ENCODE peak calls at places on chromosomes 13 and 19, in four cellular contexts. One of them, this sample, is unnamed.

GRCh38 chr13:22945321-22946226 is 235.2 kb upstream of the SGCG start:
- DNase-seq in K562: no peak
- DNase-seq in GM12878: no peak
- DNase-seq in GM12891: no peak
- DNase-seq in this sample: no peak

GRCh38 chr13:74443623-74444022 is 309.4 kb upstream of the KLF12 start:
- DNase-seq in K562: no peak
- DNase-seq in GM12878: no peak
- DNase-seq in GM12891: no peak
- DNase-seq in this sample: no peak

GRCh38 chr19:47891622-47891922 is 5.5 kb upstream of the SULT2A1 start:
- DNase-seq in K562: no peak
- DNase-seq in GM12878: no peak
- DNase-seq in GM12891: no peak
- DNase-seq in this sample: no peak

GRCh38 chr19:9916719-9917118 is 19.6 kb downstream of the OLFM2 start:
- DNase-seq in K562: no peak
- DNase-seq in GM12878: no peak
- DNase-seq in GM12891: no peak
- DNase-seq in this sample: no peak

GRCh38 chr13:44818428-44818827 is 170.8 kb downstream of the NUFIP1 start:
- DNase-seq in K562: peak; percentile 13
- DNase-seq in GM12878: no peak
- DNase-seq in GM12891: no peak
- DNase-seq in this sample: no peak

GRCh38 chr19:35755550-35756371 is 1.1 kb downstream of the HSPB6 start:
- DNase-seq in K562: no peak
- DNase-seq in GM12878: no peak
- DNase-seq in GM12891: no peak
- DNase-seq in this sample: no peak

GRCh38 chr19:23263870-23264590 is 13.8 kb upstream of the ZNF724 start:
- DNase-seq in K562: no peak
- DNase-seq in GM12878: no peak
- DNase-seq in GM12891: no peak
- DNase-seq in this sample: no peak

GRCh38 chr13:27043013-27043412 is 128.6 kb downstream of the USP12 start:
- DNase-seq in K562: no peak
- DNase-seq in GM12878: no peak
- DNase-seq in GM12891: no peak
- DNase-seq in this sample: no peak

GRCh38 chr19:31527443-31527842 is 178.2 kb upstream of the TSHZ3 start:
- DNase-seq in K562: no peak
- DNase-seq in GM12878: no peak
- DNase-seq in GM12891: no peak
- DNase-seq in this sample: no peak

GRCh38 chr19:38425810-38426466 is at the start of gene RASGRP4:
- DNase-seq in K562: peak; percentile 84
- DNase-seq in GM12878: no peak
- DNase-seq in GM12891: peak; percentile 70
- DNase-seq in this sample: peak; percentile 87

GRCh38 chr19:16330368-16330801 is 5.8 kb downstream of the KLF2 start:
- DNase-seq in K562: peak; percentile 77
- DNase-seq in GM12878: no peak
- DNase-seq in GM12891: peak; percentile 66
- DNase-seq in this sample: no peak

GRCh38 chr13:20901668-20902437 is 693 bp downstream of the XPO4 start:
- DNase-seq in K562: peak; percentile 64
- DNase-seq in GM12878: no peak
- DNase-seq in GM12891: peak; percentile 12
- DNase-seq in this sample: peak; percentile 70

GRCh38 chr19:45391346-45391745 is 13.5 kb downstream of the PPP1R13L start:
- DNase-seq in K562: peak; percentile 25
- DNase-seq in GM12878: no peak
- DNase-seq in GM12891: no peak
- DNase-seq in this sample: no peak

GRCh38 chr13:66128692-66129269 is 1101.4 kb downstream of the PCDH9 start:
- DNase-seq in K562: no peak
- DNase-seq in GM12878: no peak
- DNase-seq in GM12891: no peak
- DNase-seq in this sample: no peak

GRCh38 chr13:46334423-46334822 is 52.6 kb downstream of the RUBCNL start:
- DNase-seq in K562: no peak
- DNase-seq in GM12878: no peak
- DNase-seq in GM12891: no peak
- DNase-seq in this sample: no peak

GRCh38 chr19:2059422-2060201 is 8.6 kb upstream of the MKNK2 start:
- DNase-seq in K562: peak; percentile 65
- DNase-seq in GM12878: no peak
- DNase-seq in GM12891: no peak
- DNase-seq in this sample: no peak

GRCh38 chr13:30792257-30793000 is 57.1 kb downstream of the ALOX5AP start:
- DNase-seq in K562: no peak
- DNase-seq in GM12878: no peak
- DNase-seq in GM12891: no peak
- DNase-seq in this sample: no peak
- TF ChIP-seq SPI1 in K562: no peak
- TF ChIP-seq SPI1 in GM12878: no peak
- TF ChIP-seq SPI1 in GM12891: no peak
- TF ChIP-seq SPI1 in this sample: no peak

DNA sequence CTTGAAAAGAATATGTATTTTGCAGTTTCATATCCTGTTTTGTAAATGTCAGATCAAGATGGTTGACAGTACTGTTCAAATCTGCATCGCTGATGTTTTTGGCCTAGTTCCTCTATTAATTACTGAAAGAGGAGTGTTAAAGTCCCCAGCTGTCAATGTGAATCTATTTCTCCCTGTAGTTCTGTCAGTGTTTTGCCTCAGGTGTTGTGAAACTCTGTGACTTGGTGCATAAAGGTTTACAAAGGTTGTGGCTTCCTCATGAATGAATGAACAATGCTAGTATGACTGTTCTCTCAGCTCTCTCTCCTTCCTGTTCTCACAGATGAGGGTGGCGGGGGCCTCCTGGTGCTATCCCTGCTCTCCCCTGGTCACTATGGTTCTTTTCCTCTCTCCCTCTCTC is 142.4 kb downstream of the MYCBP2 start:
- DNase-seq in K562: no peak
- DNase-seq in GM12878: peak; percentile 87
- DNase-seq in GM12891: peak; percentile 12
- DNase-seq in this sample: peak; percentile 12
- TF ChIP-seq SPI1 in K562: no peak
- TF ChIP-seq SPI1 in GM12878: peak; percentile 91
- TF ChIP-seq SPI1 in GM12891: peak; percentile 92
- TF ChIP-seq SPI1 in this sample: no peak

GRCh38 chr19:42024622-42025111 is 30.6 kb upstream of the ATP1A3 start:
- DNase-seq in K562: no peak
- DNase-seq in GM12878: no peak
- DNase-seq in GM12891: no peak
- DNase-seq in this sample: no peak

GRCh38 chr19:42023943-42024260 is 29.9 kb upstream of the ATP1A3 start:
- DNase-seq in K562: no peak
- DNase-seq in GM12878: no peak
- DNase-seq in GM12891: no peak
- DNase-seq in this sample: no peak

GRCh38 chr19:42022616-42023015 is 28.6 kb upstream of the ATP1A3 start:
- DNase-seq in K562: no peak
- DNase-seq in GM12878: no peak
- DNase-seq in GM12891: no peak
- DNase-seq in this sample: no peak

GRCh38 chr19:42021185-42021584 is 27.2 kb upstream of the ATP1A3 start:
- DNase-seq in K562: no peak
- DNase-seq in GM12878: no peak
- DNase-seq in GM12891: no peak
- DNase-seq in this sample: no peak

GRCh38 chr19:42023121-42023942 is 29.3 kb upstream of the ATP1A3 start:
- DNase-seq in K562: peak; percentile 70
- DNase-seq in GM12878: no peak
- DNase-seq in GM12891: no peak
- DNase-seq in this sample: no peak
- TF ChIP-seq SPI1 in K562: no peak
- TF ChIP-seq SPI1 in GM12878: no peak
- TF ChIP-seq SPI1 in GM12891: no peak
- TF ChIP-seq SPI1 in this sample: no peak

DNA sequence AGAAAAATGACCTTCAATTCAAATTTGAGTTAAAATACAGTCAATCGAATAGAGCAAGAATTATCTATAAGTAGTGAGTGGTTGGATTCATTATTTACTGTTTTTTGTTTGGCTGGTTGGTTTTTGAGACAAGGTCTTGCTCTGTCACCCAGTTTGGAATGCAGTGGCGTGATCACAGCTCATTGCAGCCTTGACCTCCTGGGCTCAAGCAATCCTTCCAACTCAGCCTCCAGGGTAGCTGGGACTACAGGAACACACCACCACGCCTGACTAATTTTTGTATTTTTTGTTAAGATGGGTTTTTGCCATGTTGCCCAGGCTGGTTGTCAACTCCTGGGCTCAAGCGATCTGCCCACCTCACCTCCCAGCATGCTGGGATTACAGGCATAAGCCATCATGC is 25.0 kb downstream of the MTMR6 start:
- DNase-seq in K562: no peak
- DNase-seq in GM12878: no peak
- DNase-seq in GM12891: no peak
- DNase-seq in this sample: no peak
- TF ChIP-seq SPI1 in K562: no peak
- TF ChIP-seq SPI1 in GM12878: no peak
- TF ChIP-seq SPI1 in GM12891: no peak
- TF ChIP-seq SPI1 in this sample: no peak

GRCh38 chr13:40895715-40896184 is 106.3 kb downstream of the SLC25A15 start:
- DNase-seq in K562: no peak
- DNase-seq in GM12878: no peak
- DNase-seq in GM12891: no peak
- DNase-seq in this sample: no peak
- TF ChIP-seq SPI1 in K562: no peak
- TF ChIP-seq SPI1 in GM12878: no peak
- TF ChIP-seq SPI1 in GM12891: no peak
- TF ChIP-seq SPI1 in this sample: no peak

DNA sequence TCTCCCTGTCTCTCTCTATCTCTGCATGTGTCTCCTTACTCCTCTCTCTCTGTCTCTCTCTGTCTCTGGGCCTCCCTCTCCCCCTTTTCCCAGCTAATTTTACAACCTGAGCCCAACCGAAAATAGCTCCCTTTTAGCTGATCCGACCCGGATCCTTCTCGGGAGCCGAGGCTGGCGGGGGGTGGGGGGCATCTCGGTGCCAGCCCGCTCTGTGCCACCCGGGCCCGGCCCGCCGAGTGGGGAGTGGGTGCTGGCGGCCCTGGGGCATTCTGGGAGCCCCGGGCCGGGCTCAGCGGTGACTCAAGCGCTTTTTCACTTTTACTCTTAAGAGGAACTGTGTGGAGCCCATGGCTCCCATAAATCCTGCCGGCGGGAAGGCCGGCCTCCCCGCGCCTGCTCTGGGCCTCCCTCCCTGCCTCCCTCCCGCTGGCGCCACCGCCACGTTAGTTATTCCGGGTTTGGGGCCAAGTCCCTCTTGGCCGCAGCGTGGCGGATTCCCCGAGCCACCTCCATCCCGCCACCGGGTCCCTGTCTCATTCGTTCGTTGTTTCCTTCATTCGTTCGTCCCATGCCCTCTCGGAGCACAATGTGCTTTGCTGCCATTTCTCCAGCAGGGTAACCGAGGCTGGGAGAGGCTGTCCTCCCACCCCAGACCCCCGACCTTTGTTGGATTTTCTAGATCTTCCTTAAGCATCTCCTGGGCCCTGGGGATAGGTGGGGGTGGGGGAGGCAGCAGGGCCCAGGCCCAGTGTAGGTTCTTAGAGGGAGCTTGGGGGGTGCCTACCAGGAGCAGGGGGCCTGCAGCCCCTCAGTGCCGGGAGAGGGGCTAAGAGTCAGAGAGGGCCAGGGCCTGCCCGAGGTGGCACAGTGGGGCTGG is 3.2 kb downstream of the NFIC start:
- DNase-seq in K562: no peak
- DNase-seq in GM12878: no peak
- DNase-seq in GM12891: no peak
- DNase-seq in this sample: no peak
- TF ChIP-seq SPI1 in K562: peak; percentile 45
- TF ChIP-seq SPI1 in GM12878: peak; percentile 68
- TF ChIP-seq SPI1 in GM12891: peak; percentile 66
- TF ChIP-seq SPI1 in this sample: peak; percentile 62

DNA sequence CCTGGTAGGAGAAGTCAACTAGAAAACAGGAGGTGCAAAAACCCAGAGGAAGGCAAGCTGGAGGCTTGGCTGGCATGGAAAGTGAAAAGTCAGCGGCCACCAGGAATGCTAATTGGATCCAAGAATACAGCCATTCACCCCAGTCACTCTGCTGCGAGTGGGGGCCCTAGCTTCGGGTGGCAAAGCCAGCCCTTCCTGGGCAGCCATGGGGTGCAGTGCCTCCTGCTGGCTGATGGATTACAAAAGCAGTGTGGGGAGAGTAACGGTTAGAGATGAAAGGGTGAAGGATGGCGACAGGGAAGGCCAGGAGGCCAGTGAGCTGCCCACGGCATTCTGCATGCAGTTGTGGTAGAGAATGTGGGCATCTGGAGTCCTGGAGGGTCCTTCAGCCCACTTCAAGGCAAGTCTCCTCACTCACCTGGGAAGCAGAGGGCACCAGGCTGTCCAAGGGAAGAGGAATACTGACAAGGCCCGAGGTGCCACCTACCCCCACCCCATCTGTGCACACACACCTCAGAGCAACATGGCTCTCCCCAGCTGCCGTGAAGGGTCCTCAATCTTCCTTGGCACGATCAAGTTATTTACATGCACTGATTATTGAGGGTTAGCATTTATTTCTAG is 20.3 kb upstream of the EPHX3 start:
- DNase-seq in K562: no peak
- DNase-seq in GM12878: no peak
- DNase-seq in GM12891: no peak
- DNase-seq in this sample: peak; percentile 12
- TF ChIP-seq SPI1 in K562: no peak
- TF ChIP-seq SPI1 in GM12878: no peak
- TF ChIP-seq SPI1 in GM12891: no peak
- TF ChIP-seq SPI1 in this sample: no peak

This sample was measured in HL-60.